ENCODE peak calls at places on chromosome 2, in ten cellular contexts. One of them, this sample, is unnamed.

GRCh38 chr2:46922049-46922448 is 6.4 kb upstream of the MCFD2 start:
- DNase-seq in fibroblast of the aortic adventitia: no peak
- DNase-seq in prostate gland: no peak
- DNase-seq in hypothalamus: no peak
- DNase-seq in iris pigment epithelial cell: peak
- DNase-seq in activated T-helper 1 cell treated with Interleukin-2 at 50 U/mL for 16 hours: no peak
- DNase-seq in foreskin fibroblast: peak
- DNase-seq in colonic mucosa: no peak
- DNase-seq in Calu3: no peak
- DNase-seq in T-cell: no peak
- DNase-seq in this sample: peak

GRCh38 chr2:159904565-159905281 is 106.7 kb upstream of the CD302 start:
- DNase-seq in T-cell: peak
- DNase-seq in Calu3: peak
- DNase-seq in prostate gland: peak
- DNase-seq in foreskin fibroblast: peak
- DNase-seq in fibroblast of the aortic adventitia: no peak
- DNase-seq in colonic mucosa: peak
- DNase-seq in iris pigment epithelial cell: no peak
- DNase-seq in hypothalamus: peak
- DNase-seq in activated T-helper 1 cell treated with Interleukin-2 at 50 U/mL for 16 hours: peak
- DNase-seq in this sample: no peak

GRCh38 chr2:157261199-157261782 is 3.8 kb downstream of the GALNT5 start:
- DNase-seq in T-cell: no peak
- DNase-seq in fibroblast of the aortic adventitia: peak
- DNase-seq in hypothalamus: no peak
- DNase-seq in Calu3: peak
- DNase-seq in iris pigment epithelial cell: peak
- DNase-seq in activated T-helper 1 cell treated with Interleukin-2 at 50 U/mL for 16 hours: no peak
- DNase-seq in prostate gland: no peak
- DNase-seq in foreskin fibroblast: peak
- DNase-seq in colonic mucosa: peak
- DNase-seq in this sample: peak

GRCh38 chr2:1446281-1446680 is 33.0 kb downstream of the TPO start:
- DNase-seq in foreskin fibroblast: no peak
- DNase-seq in fibroblast of the aortic adventitia: no peak
- DNase-seq in T-cell: no peak
- DNase-seq in activated T-helper 1 cell treated with Interleukin-2 at 50 U/mL for 16 hours: no peak
- DNase-seq in Calu3: no peak
- DNase-seq in colonic mucosa: no peak
- DNase-seq in iris pigment epithelial cell: no peak
- DNase-seq in prostate gland: no peak
- DNase-seq in hypothalamus: no peak
- DNase-seq in this sample: no peak

GRCh38 chr2:222257645-222258044 is 41.2 kb downstream of the PAX3 start:
- DNase-seq in prostate gland: no peak
- DNase-seq in iris pigment epithelial cell: no peak
- DNase-seq in colonic mucosa: no peak
- DNase-seq in fibroblast of the aortic adventitia: no peak
- DNase-seq in Calu3: no peak
- DNase-seq in hypothalamus: no peak
- DNase-seq in activated T-helper 1 cell treated with Interleukin-2 at 50 U/mL for 16 hours: no peak
- DNase-seq in foreskin fibroblast: no peak
- DNase-seq in T-cell: no peak
- DNase-seq in this sample: no peak

GRCh38 chr2:193518061-193518817 is 1323.5 kb upstream of the TMEFF2 start:
- DNase-seq in activated T-helper 1 cell treated with Interleukin-2 at 50 U/mL for 16 hours: no peak
- DNase-seq in iris pigment epithelial cell: peak
- DNase-seq in hypothalamus: no peak
- DNase-seq in foreskin fibroblast: peak
- DNase-seq in Calu3: no peak
- DNase-seq in T-cell: no peak
- DNase-seq in prostate gland: no peak
- DNase-seq in colonic mucosa: no peak
- DNase-seq in fibroblast of the aortic adventitia: peak
- DNase-seq in this sample: peak

GRCh38 chr2:43360137-43360536 is 133.7 kb upstream of the ZFP36L2 start:
- DNase-seq in iris pigment epithelial cell: no peak
- DNase-seq in activated T-helper 1 cell treated with Interleukin-2 at 50 U/mL for 16 hours: no peak
- DNase-seq in Calu3: no peak
- DNase-seq in colonic mucosa: no peak
- DNase-seq in hypothalamus: no peak
- DNase-seq in foreskin fibroblast: no peak
- DNase-seq in fibroblast of the aortic adventitia: no peak
- DNase-seq in prostate gland: no peak
- DNase-seq in T-cell: no peak
- DNase-seq in this sample: no peak

GRCh38 chr2:30784682-30785081 is 22.6 kb downstream of the CAPN13 start:
- DNase-seq in iris pigment epithelial cell: no peak
- DNase-seq in hypothalamus: no peak
- DNase-seq in foreskin fibroblast: no peak
- DNase-seq in colonic mucosa: peak
- DNase-seq in T-cell: no peak
- DNase-seq in fibroblast of the aortic adventitia: no peak
- DNase-seq in prostate gland: no peak
- DNase-seq in activated T-helper 1 cell treated with Interleukin-2 at 50 U/mL for 16 hours: no peak
- DNase-seq in Calu3: no peak
- DNase-seq in this sample: no peak

GRCh38 chr2:44543773-44544725 is 182.3 kb downstream of the CAMKMT start:
- DNase-seq in iris pigment epithelial cell: no peak
- DNase-seq in prostate gland: no peak
- DNase-seq in activated T-helper 1 cell treated with Interleukin-2 at 50 U/mL for 16 hours: no peak
- DNase-seq in hypothalamus: no peak
- DNase-seq in fibroblast of the aortic adventitia: no peak
- DNase-seq in foreskin fibroblast: peak
- DNase-seq in T-cell: no peak
- DNase-seq in Calu3: no peak
- DNase-seq in colonic mucosa: no peak
- DNase-seq in this sample: no peak

GRCh38 chr2:175030380-175031271 is 25.4 kb upstream of the CHN1 start:
- DNase-seq in colonic mucosa: peak
- DNase-seq in iris pigment epithelial cell: peak
- DNase-seq in fibroblast of the aortic adventitia: peak
- DNase-seq in Calu3: peak
- DNase-seq in foreskin fibroblast: peak
- DNase-seq in T-cell: no peak
- DNase-seq in hypothalamus: no peak
- DNase-seq in prostate gland: no peak
- DNase-seq in activated T-helper 1 cell treated with Interleukin-2 at 50 U/mL for 16 hours: no peak
- DNase-seq in this sample: peak

GRCh38 chr2:131055169-131056065 is 37.8 kb downstream of the FAM168B start:
- DNase-seq in Calu3: no peak
- DNase-seq in prostate gland: no peak
- DNase-seq in hypothalamus: no peak
- DNase-seq in colonic mucosa: no peak
- DNase-seq in activated T-helper 1 cell treated with Interleukin-2 at 50 U/mL for 16 hours: no peak
- DNase-seq in foreskin fibroblast: peak
- DNase-seq in fibroblast of the aortic adventitia: peak
- DNase-seq in iris pigment epithelial cell: peak
- DNase-seq in T-cell: no peak
- DNase-seq in this sample: no peak

GRCh38 chr2:174597347-174598047 is at the start of gene WIPF1:
- DNase-seq in iris pigment epithelial cell: peak
- DNase-seq in Calu3: no peak
- DNase-seq in fibroblast of the aortic adventitia: peak
- DNase-seq in prostate gland: no peak
- DNase-seq in activated T-helper 1 cell treated with Interleukin-2 at 50 U/mL for 16 hours: no peak
- DNase-seq in foreskin fibroblast: peak
- DNase-seq in colonic mucosa: peak
- DNase-seq in T-cell: peak
- DNase-seq in hypothalamus: no peak
- DNase-seq in this sample: peak

GRCh38 chr2:210233487-210233886 is 8.2 kb upstream of the ACADL start:
- DNase-seq in activated T-helper 1 cell treated with Interleukin-2 at 50 U/mL for 16 hours: no peak
- DNase-seq in hypothalamus: no peak
- DNase-seq in Calu3: no peak
- DNase-seq in foreskin fibroblast: no peak
- DNase-seq in fibroblast of the aortic adventitia: no peak
- DNase-seq in iris pigment epithelial cell: no peak
- DNase-seq in T-cell: no peak
- DNase-seq in prostate gland: peak
- DNase-seq in colonic mucosa: no peak
- DNase-seq in this sample: no peak

GRCh38 chr2:120013569-120014223 is 819 bp downstream of the EPB41L5 start:
- DNase-seq in Calu3: no peak
- DNase-seq in T-cell: no peak
- DNase-seq in fibroblast of the aortic adventitia: peak
- DNase-seq in foreskin fibroblast: peak
- DNase-seq in prostate gland: peak
- DNase-seq in hypothalamus: no peak
- DNase-seq in iris pigment epithelial cell: no peak
- DNase-seq in colonic mucosa: peak
- DNase-seq in activated T-helper 1 cell treated with Interleukin-2 at 50 U/mL for 16 hours: no peak
- DNase-seq in this sample: no peak

GRCh38 chr2:7045601-7046590 is 128.7 kb downstream of the RNF144A start:
- DNase-seq in fibroblast of the aortic adventitia: no peak
- DNase-seq in colonic mucosa: no peak
- DNase-seq in Calu3: no peak
- DNase-seq in iris pigment epithelial cell: no peak
- DNase-seq in foreskin fibroblast: no peak
- DNase-seq in activated T-helper 1 cell treated with Interleukin-2 at 50 U/mL for 16 hours: no peak
- DNase-seq in hypothalamus: no peak
- DNase-seq in T-cell: no peak
- DNase-seq in prostate gland: no peak
- DNase-seq in this sample: no peak

GRCh38 chr2:26721267-26722032 is 28.9 kb downstream of the KCNK3 start:
- DNase-seq in Calu3: peak
- DNase-seq in T-cell: no peak
- DNase-seq in colonic mucosa: peak
- DNase-seq in iris pigment epithelial cell: no peak
- DNase-seq in foreskin fibroblast: no peak
- DNase-seq in prostate gland: no peak
- DNase-seq in hypothalamus: no peak
- DNase-seq in fibroblast of the aortic adventitia: peak
- DNase-seq in activated T-helper 1 cell treated with Interleukin-2 at 50 U/mL for 16 hours: no peak
- DNase-seq in this sample: no peak

This sample was measured in HS-5.